ENCODE peak calls at places on chromosomes 2 and 18, in seven cellular contexts. One of them, this sample, is unnamed.

GRCh38 chr2:120300385-120300784 is 45.6 kb upstream of the INHBB start:
- DNase-seq in HCT116: no peak
- DNase-seq in H1: no peak
- DNase-seq in K562: no peak
- DNase-seq in SK-N-SH: no peak
- DNase-seq in GM12878: no peak
- DNase-seq in HepG2: no peak
- DNase-seq in this sample: no peak

GRCh38 chr2:182951948-182952663 is 85.7 kb upstream of the FRZB start:
- DNase-seq in HCT116: no peak
- DNase-seq in H1: no peak
- DNase-seq in K562: no peak
- DNase-seq in SK-N-SH: no peak
- DNase-seq in GM12878: no peak
- DNase-seq in HepG2: no peak
- DNase-seq in this sample: no peak

GRCh38 chr2:237745250-237745613 is 53.3 kb upstream of the RBM44 start:
- DNase-seq in HCT116: no peak
- DNase-seq in H1: no peak
- DNase-seq in K562: no peak
- DNase-seq in SK-N-SH: no peak
- DNase-seq in GM12878: no peak
- DNase-seq in HepG2: no peak
- DNase-seq in this sample: no peak

GRCh38 chr2:157252529-157252928 is 5.0 kb upstream of the GALNT5 start:
- DNase-seq in HCT116: no peak
- DNase-seq in H1: no peak
- DNase-seq in K562: no peak
- DNase-seq in SK-N-SH: no peak
- DNase-seq in GM12878: no peak
- DNase-seq in HepG2: no peak
- DNase-seq in this sample: no peak

GRCh38 chr2:180823546-180824141 is 156.8 kb upstream of the UBE2E3 start:
- DNase-seq in HCT116: no peak
- DNase-seq in H1: no peak
- DNase-seq in K562: no peak
- DNase-seq in SK-N-SH: no peak
- DNase-seq in GM12878: no peak
- DNase-seq in HepG2: no peak
- DNase-seq in this sample: no peak

GRCh38 chr2:240629419-240629967 is 4.2 kb downstream of the GPR35 start:
- DNase-seq in HCT116: no peak
- DNase-seq in H1: no peak
- DNase-seq in K562: no peak
- DNase-seq in SK-N-SH: no peak
- DNase-seq in GM12878: no peak
- DNase-seq in HepG2: no peak
- DNase-seq in this sample: no peak

GRCh38 chr2:168853471-168853870 is 36.8 kb downstream of the SPC25 start:
- DNase-seq in HCT116: no peak
- DNase-seq in H1: no peak
- DNase-seq in K562: no peak
- DNase-seq in SK-N-SH: no peak
- DNase-seq in GM12878: no peak
- DNase-seq in HepG2: no peak
- DNase-seq in this sample: no peak

GRCh38 chr2:207483477-207483876 is 46.3 kb upstream of the CREB1 start:
- DNase-seq in HCT116: no peak
- DNase-seq in H1: no peak
- DNase-seq in K562: no peak
- DNase-seq in SK-N-SH: no peak
- DNase-seq in GM12878: no peak
- DNase-seq in HepG2: no peak
- DNase-seq in this sample: no peak

GRCh38 chr18:49435170-49435569 is 25.3 kb downstream of the DYM start:
- DNase-seq in HCT116: no peak
- DNase-seq in H1: no peak
- DNase-seq in K562: no peak
- DNase-seq in SK-N-SH: no peak
- DNase-seq in GM12878: no peak
- DNase-seq in HepG2: no peak
- DNase-seq in this sample: no peak

GRCh38 chr18:25146113-25146512 is 205.9 kb downstream of the ZNF521 start:
- DNase-seq in HCT116: no peak
- DNase-seq in H1: no peak
- DNase-seq in K562: no peak
- DNase-seq in SK-N-SH: no peak
- DNase-seq in GM12878: no peak
- DNase-seq in HepG2: no peak
- DNase-seq in this sample: no peak

GRCh38 chr18:25147878-25148488 is 204.0 kb downstream of the ZNF521 start:
- DNase-seq in HCT116: no peak
- DNase-seq in H1: no peak
- DNase-seq in K562: no peak
- DNase-seq in SK-N-SH: peak
- DNase-seq in GM12878: no peak
- DNase-seq in HepG2: no peak
- DNase-seq in this sample: no peak

GRCh38 chr18:25140962-25141308 is 211.0 kb downstream of the ZNF521 start:
- DNase-seq in HCT116: no peak
- DNase-seq in H1: no peak
- DNase-seq in K562: no peak
- DNase-seq in SK-N-SH: no peak
- DNase-seq in GM12878: no peak
- DNase-seq in HepG2: no peak
- DNase-seq in this sample: no peak

GRCh38 chr18:25141796-25142365 is 210.1 kb downstream of the ZNF521 start:
- DNase-seq in HCT116: no peak
- DNase-seq in H1: no peak
- DNase-seq in K562: no peak
- DNase-seq in SK-N-SH: no peak
- DNase-seq in GM12878: no peak
- DNase-seq in HepG2: no peak
- DNase-seq in this sample: no peak

DNA sequence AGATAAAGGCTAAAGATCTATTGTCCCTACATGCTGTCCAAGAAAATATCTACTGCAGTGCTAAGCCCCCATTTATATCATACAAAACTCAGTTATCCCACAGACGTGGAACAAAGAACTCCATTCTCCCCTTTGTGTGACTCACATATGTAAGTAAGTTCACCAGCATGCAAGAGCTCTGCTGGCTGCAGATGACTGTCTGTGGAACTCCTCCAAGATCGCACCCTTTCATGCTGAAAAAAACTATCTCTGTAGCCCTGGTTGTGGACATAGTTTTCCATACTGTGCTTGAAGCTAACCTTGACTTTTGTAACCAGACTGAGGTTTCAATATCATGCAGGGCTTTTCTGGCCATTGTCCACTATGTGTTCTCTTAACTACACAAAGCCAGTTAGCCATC is 207.1 kb downstream of the ZNF521 start:
- DNase-seq in HCT116: no peak
- DNase-seq in H1: no peak
- DNase-seq in K562: no peak
- DNase-seq in SK-N-SH: no peak
- DNase-seq in GM12878: no peak
- DNase-seq in HepG2: peak
- DNase-seq in this sample: no peak
- H3K9ac ChIP-seq in HCT116: no peak
- H3K9ac ChIP-seq in H1: no peak
- H3K9ac ChIP-seq in K562: no peak
- H3K9ac ChIP-seq in SK-N-SH: peak
- H3K9ac ChIP-seq in GM12878: no peak
- H3K9ac ChIP-seq in HepG2: no peak
- H3K9ac ChIP-seq in this sample: no peak

GRCh38 chr2:71888741-71889445 is 258.8 kb downstream of the CYP26B1 start:
- DNase-seq in HCT116: no peak
- DNase-seq in H1: no peak
- DNase-seq in K562: no peak
- DNase-seq in SK-N-SH: no peak
- DNase-seq in GM12878: no peak
- DNase-seq in HepG2: no peak
- DNase-seq in this sample: no peak

GRCh38 chr2:71891719-71892118 is 255.9 kb downstream of the CYP26B1 start:
- DNase-seq in HCT116: no peak
- DNase-seq in H1: no peak
- DNase-seq in K562: no peak
- DNase-seq in SK-N-SH: no peak
- DNase-seq in GM12878: no peak
- DNase-seq in HepG2: no peak
- DNase-seq in this sample: no peak

GRCh38 chr2:71892132-71892730 is 255.4 kb downstream of the CYP26B1 start:
- DNase-seq in HCT116: no peak
- DNase-seq in H1: no peak
- DNase-seq in K562: no peak
- DNase-seq in SK-N-SH: no peak
- DNase-seq in GM12878: no peak
- DNase-seq in HepG2: no peak
- DNase-seq in this sample: no peak

GRCh38 chr2:71891155-71891554 is 256.5 kb downstream of the CYP26B1 start:
- DNase-seq in HCT116: no peak
- DNase-seq in H1: no peak
- DNase-seq in K562: no peak
- DNase-seq in SK-N-SH: no peak
- DNase-seq in GM12878: no peak
- DNase-seq in HepG2: no peak
- DNase-seq in this sample: no peak

DNA sequence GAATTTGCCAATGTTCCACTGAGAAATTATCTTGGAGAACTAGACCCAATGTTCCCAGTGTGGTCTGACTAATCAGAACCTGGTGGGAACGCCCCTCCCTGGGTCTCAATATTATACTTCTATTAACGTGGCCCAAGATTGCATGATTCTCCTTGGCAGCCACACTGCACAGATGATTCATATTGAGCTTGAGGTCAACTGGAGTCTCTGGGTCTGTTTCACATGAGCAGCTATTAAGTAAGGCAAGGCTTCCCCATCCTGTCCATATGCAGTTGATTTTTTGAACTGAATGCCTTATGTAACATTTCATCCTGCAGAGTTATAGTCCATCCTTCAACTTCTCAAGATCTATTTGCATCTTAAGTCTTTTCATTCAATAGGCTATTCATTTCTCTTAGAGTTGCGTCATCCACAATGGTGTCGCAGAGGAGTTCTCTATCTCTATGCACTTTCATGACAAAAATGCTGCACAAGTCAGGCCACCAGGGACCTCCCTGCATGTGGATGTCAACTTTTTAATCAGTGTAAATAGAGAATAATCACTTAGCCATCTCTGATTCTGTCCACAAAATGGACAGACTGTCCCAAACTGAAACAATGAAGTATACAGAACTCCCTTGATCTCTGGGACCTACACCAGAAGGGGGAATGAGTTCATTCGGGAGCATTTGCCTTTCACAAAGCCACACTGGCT is 257.5 kb downstream of the CYP26B1 start:
- DNase-seq in HCT116: no peak
- DNase-seq in H1: no peak
- DNase-seq in K562: no peak
- DNase-seq in SK-N-SH: no peak
- DNase-seq in GM12878: no peak
- DNase-seq in HepG2: no peak
- DNase-seq in this sample: no peak
- TF ChIP-seq YY1 in HCT116: no peak
- TF ChIP-seq YY1 in H1: no peak
- TF ChIP-seq YY1 in K562: no peak
- TF ChIP-seq YY1 in SK-N-SH: no peak
- TF ChIP-seq YY1 in GM12878: no peak
- TF ChIP-seq YY1 in HepG2: no peak
- TF ChIP-seq YY1 in this sample: no peak

GRCh38 chr18:72847771-72848170 is 20.0 kb downstream of the NETO1 start:
- DNase-seq in HCT116: no peak
- DNase-seq in H1: no peak
- DNase-seq in K562: no peak
- DNase-seq in SK-N-SH: no peak
- DNase-seq in GM12878: no peak
- DNase-seq in HepG2: no peak
- DNase-seq in this sample: no peak

GRCh38 chr18:72848534-72849237 is 19.1 kb downstream of the NETO1 start:
- DNase-seq in HCT116: no peak
- DNase-seq in H1: no peak
- DNase-seq in K562: no peak
- DNase-seq in SK-N-SH: no peak
- DNase-seq in GM12878: no peak
- DNase-seq in HepG2: no peak
- DNase-seq in this sample: no peak

GRCh38 chr18:72847134-72847533 is 20.7 kb downstream of the NETO1 start:
- DNase-seq in HCT116: no peak
- DNase-seq in H1: no peak
- DNase-seq in K562: no peak
- DNase-seq in SK-N-SH: no peak
- DNase-seq in GM12878: no peak
- DNase-seq in HepG2: no peak
- DNase-seq in this sample: no peak

GRCh38 chr18:72840109-72840508 is 27.7 kb downstream of the NETO1 start:
- DNase-seq in HCT116: no peak
- DNase-seq in H1: no peak
- DNase-seq in K562: no peak
- DNase-seq in SK-N-SH: no peak
- DNase-seq in GM12878: no peak
- DNase-seq in HepG2: no peak
- DNase-seq in this sample: no peak

DNA sequence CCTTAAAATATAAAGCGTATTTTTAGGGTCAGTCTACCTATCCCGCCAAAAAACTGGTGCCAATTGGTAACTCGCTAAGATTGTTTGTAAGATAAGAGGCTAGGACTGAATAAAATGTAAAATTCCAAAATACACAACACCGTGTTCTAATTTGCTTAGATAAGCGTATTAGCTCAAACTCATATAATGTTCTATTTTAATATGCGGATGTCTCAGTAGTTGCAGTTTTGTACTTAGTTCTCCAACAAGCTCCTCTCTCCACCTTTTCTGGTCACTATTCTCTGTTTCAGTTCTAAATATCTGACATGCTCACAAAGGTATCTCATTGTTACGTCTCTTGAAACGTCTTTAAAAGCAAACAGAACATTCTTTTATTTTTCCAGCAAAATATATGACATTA is 24.0 kb downstream of the NETO1 start:
- DNase-seq in HCT116: no peak
- DNase-seq in H1: no peak
- DNase-seq in K562: no peak
- DNase-seq in SK-N-SH: no peak
- DNase-seq in GM12878: no peak
- DNase-seq in HepG2: no peak
- DNase-seq in this sample: no peak
- H3K9ac ChIP-seq in HCT116: no peak
- H3K9ac ChIP-seq in H1: no peak
- H3K9ac ChIP-seq in K562: no peak
- H3K9ac ChIP-seq in SK-N-SH: no peak
- H3K9ac ChIP-seq in GM12878: no peak
- H3K9ac ChIP-seq in HepG2: no peak
- H3K9ac ChIP-seq in this sample: no peak

DNA sequence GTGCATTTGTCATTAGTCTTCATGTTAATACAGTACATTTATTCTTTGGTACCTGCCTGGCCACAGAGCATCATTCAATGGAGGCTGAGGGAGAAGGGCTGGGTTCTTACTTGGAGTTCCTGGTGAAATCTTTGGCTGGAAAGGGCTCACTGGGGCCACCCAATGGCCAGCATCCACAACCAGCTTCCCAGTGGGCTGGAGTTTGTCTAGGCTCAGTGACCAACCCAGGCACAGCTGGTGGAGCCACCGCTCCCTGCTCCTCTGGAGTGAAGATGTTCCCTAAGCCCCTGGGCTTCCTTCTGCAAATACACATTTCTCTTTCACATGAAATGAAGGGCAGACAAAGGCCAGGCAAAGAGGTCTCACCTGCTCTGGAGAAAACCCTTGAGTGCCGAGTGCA is 34.4 kb downstream of the EHD3 start:
- DNase-seq in HCT116: no peak
- DNase-seq in H1: no peak
- DNase-seq in K562: no peak
- DNase-seq in SK-N-SH: no peak
- DNase-seq in GM12878: no peak
- DNase-seq in HepG2: no peak
- DNase-seq in this sample: no peak
- TF ChIP-seq YY1 in HCT116: no peak
- TF ChIP-seq YY1 in H1: no peak
- TF ChIP-seq YY1 in K562: no peak
- TF ChIP-seq YY1 in SK-N-SH: no peak
- TF ChIP-seq YY1 in GM12878: no peak
- TF ChIP-seq YY1 in HepG2: no peak
- TF ChIP-seq YY1 in this sample: no peak